ENCODE peak calls at places on chromosomes 2 and 18, in ten cellular contexts. T is cardiac muscle cell, N is Panc1, W is stomach, C is choroid plexus epithelial cell, S is foreskin fibroblast, Q is fibroblast of mammary gland, P is epithelial cell of esophagus, X is brain microvascular endothelial cell, M is left ventricle myocardium inferior. E is an unnamed sample.

GRCh38 chr2:207252416-207252815 is 86.7 kb upstream of the KLF7 start:
- DNase-seq in Q (no peak), W (no peak), M (no peak), C (no peak), X (no peak), N (no peak), T (no peak), S (no peak), P (no peak), E (no peak)

GRCh38 chr2:225428360-225428759 is 28.9 kb downstream of the NYAP2 start:
- DNase-seq in M (no peak), T (no peak), W (no peak), C (no peak), Q (no peak), X (no peak), P (no peak), S (no peak), N (no peak), E (no peak)

GRCh38 chr2:209636066-209636465 is 135.6 kb upstream of the UNC80 start:
- DNase-seq in P (peak), C (no peak), Q (peak), X (no peak), S (peak), W (no peak), T (no peak), N (no peak), M (no peak), E (no peak)

GRCh38 chr18:35610089-35610488 is 28.5 kb downstream of the GALNT1 start:
- DNase-seq in N (no peak), S (no peak), X (no peak), P (peak), Q (no peak), C (no peak), W (no peak), M (no peak), T (no peak), E (no peak)

GRCh38 chr2:10125842-10126596 is 3.5 kb downstream of the RRM2 start:
- DNase-seq in M (no peak), N (no peak), C (no peak), T (no peak), P (no peak), X (no peak), W (no peak), Q (no peak), S (no peak), E (no peak)

GRCh38 chr2:12303181-12304030 is 413.3 kb upstream of the TRIB2 start:
- DNase-seq in Q (peak), T (peak), C (peak), N (no peak), S (peak), M (no peak), X (peak), P (peak), W (no peak), E (no peak)

GRCh38 chr2:126714191-126714965 is 58.4 kb downstream of the GYPC start:
- DNase-seq in Q (no peak), N (no peak), T (no peak), X (no peak), C (no peak), S (no peak), P (no peak), M (no peak), W (no peak), E (no peak)

GRCh38 chr2:149735237-149735958 is 147.8 kb upstream of the MMADHC start:
- DNase-seq in S (no peak), N (no peak), C (peak), W (no peak), T (peak), P (no peak), X (no peak), M (no peak), Q (no peak), E (no peak)

GRCh38 chr2:232389327-232389726 is 10.8 kb downstream of the ALPP start:
- DNase-seq in P (no peak), N (no peak), Q (no peak), S (no peak), X (peak), T (peak), C (peak), W (no peak), M (no peak), E (no peak)

GRCh38 chr2:222960126-222960525 is 91.9 kb upstream of the KCNE4 start:
- DNase-seq in M (no peak), W (no peak), X (peak), T (no peak), C (peak), Q (peak), N (no peak), S (peak), P (peak), E (no peak)

GRCh38 chr2:38146302-38146916 is 70.5 kb upstream of the CYP1B1 start:
- DNase-seq in M (peak), X (peak), P (peak), T (peak), N (no peak), W (no peak), C (peak), Q (peak), S (peak), E (no peak)

GRCh38 chr2:535222-535621 is 142.0 kb downstream of the TMEM18 start:
- DNase-seq in X (peak), W (no peak), P (no peak), C (peak), Q (no peak), S (no peak), N (no peak), M (no peak), T (no peak), E (no peak)
- TF ChIP-seq CTCF in X (peak), W (no peak), P (no peak), C (peak), Q (peak), S (no peak), N (no peak), M (no peak), T (no peak), E (no peak)

DNA sequence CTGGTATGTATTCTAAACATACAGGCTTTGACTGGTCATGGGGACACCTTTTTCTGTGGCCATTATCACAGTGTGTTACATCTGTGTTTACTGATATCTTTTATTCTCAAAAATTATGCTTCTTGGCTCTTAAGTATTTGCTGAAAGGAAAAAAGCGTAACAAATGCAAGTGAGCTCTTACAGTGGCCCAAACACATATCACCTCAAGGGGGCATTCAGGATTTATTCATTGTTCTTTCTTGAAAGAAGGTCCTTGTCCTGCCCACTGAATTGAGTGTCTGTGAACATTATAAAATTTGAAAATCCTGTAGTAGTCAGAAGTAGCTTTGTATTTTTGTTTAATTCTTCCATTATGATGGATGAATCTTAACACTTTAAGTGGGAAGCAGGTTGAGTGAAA is 454.5 kb downstream of the XIRP2 start:
- DNase-seq in N (no peak), C (peak), W (no peak), Q (peak), S (no peak), P (no peak), X (no peak), M (no peak), T (peak), E (no peak)
- TF ChIP-seq CTCF in N (peak), C (peak), W (no peak), Q (peak), S (no peak), P (no peak), X (peak), M (no peak), T (peak), E (no peak)

DNA sequence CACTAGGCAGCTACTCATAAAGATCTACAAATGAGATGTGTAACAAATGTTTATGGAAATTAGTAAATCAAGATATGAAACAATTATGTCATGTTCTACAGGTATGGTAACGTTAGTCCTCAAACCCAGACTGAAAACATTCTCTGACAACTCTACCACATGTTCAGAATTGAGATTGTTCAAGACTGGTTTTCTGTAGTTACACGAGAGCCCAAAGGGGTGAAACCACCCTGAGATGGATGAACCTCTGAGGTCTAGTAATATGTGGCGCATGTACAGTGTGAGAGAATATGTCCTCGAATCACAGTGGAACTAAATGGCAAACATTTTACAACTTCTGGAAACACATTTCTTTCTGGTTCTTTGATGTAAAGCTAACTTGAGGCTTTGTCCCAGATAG is 614.3 kb downstream of the ZEB2 start:
- DNase-seq in S (no peak), P (no peak), W (no peak), M (no peak), X (no peak), N (no peak), C (no peak), Q (no peak), T (no peak), E (no peak)
- TF ChIP-seq CTCF in S (no peak), P (no peak), W (no peak), M (no peak), X (no peak), N (no peak), C (no peak), Q (no peak), T (no peak), E (no peak)

DNA sequence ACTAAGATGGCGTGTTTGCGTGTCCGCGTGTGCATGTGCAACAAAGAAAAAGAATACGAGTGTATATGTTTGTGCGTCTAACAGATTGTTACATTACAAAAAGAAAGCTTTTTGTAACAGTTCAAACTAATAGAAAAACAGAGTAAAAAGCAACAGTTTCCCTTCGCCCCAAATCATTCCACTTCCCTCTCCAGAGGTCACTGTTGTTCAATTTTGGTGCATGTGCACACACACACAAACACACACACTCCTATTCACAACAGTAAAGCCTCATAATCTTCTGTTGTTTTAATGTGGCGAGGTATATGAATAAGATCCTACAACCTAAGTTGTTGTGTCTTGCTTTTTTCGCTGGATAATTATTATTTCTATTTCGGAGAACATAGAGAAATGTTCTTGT is 357.3 kb upstream of the SLC8A1 start:
- DNase-seq in M (no peak), T (no peak), W (no peak), C (no peak), S (no peak), Q (no peak), N (no peak), X (no peak), P (no peak), E (no peak)
- TF ChIP-seq CTCF in M (no peak), T (no peak), W (no peak), C (no peak), S (no peak), Q (no peak), N (no peak), X (no peak), P (no peak), E (no peak)

GRCh38 chr2:79980116-79980515 is 324.4 kb downstream of the LRRTM1 start:
- DNase-seq in M (no peak), Q (no peak), N (no peak), T (no peak), W (no peak), X (no peak), S (no peak), P (no peak), C (no peak), E (no peak)

GRCh38 chr2:79980816-79981215 is 323.7 kb downstream of the LRRTM1 start:
- DNase-seq in Q (no peak), S (no peak), X (no peak), N (no peak), W (no peak), C (no peak), T (no peak), P (no peak), M (no peak), E (no peak)

GRCh38 chr2:79984476-79984875 is 320.1 kb downstream of the LRRTM1 start:
- DNase-seq in C (no peak), N (no peak), W (no peak), X (no peak), P (no peak), M (no peak), Q (peak), S (peak), T (no peak), E (no peak)

GRCh38 chr2:79981316-79981715 is 323.2 kb downstream of the LRRTM1 start:
- DNase-seq in C (no peak), W (no peak), X (no peak), Q (no peak), N (no peak), T (no peak), M (no peak), S (no peak), P (no peak), E (no peak)

DNA sequence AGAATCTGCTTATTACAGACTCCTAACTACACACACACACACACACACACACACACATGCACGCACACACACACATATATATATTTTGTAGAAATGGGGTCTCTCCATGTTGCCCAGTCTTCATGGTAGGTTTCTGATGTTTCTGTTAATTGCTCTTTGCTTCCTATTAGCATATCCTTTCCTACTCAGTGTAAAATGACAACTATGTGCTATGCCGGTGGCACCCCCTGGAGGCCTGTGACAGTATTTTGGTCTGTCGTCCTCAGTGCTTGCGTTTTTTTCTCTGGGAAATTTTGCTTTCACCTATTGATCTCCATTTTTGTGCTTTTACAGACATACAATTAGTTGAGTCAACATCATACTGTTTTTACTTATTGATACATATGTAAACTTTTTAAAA is 322.1 kb downstream of the LRRTM1 start:
- DNase-seq in C (no peak), S (no peak), T (no peak), N (no peak), P (no peak), M (no peak), Q (no peak), W (no peak), X (no peak), E (no peak)
- TF ChIP-seq CTCF in C (no peak), S (peak), T (peak), N (peak), P (peak), M (peak), Q (peak), W (no peak), X (peak), E (no peak)

DNA sequence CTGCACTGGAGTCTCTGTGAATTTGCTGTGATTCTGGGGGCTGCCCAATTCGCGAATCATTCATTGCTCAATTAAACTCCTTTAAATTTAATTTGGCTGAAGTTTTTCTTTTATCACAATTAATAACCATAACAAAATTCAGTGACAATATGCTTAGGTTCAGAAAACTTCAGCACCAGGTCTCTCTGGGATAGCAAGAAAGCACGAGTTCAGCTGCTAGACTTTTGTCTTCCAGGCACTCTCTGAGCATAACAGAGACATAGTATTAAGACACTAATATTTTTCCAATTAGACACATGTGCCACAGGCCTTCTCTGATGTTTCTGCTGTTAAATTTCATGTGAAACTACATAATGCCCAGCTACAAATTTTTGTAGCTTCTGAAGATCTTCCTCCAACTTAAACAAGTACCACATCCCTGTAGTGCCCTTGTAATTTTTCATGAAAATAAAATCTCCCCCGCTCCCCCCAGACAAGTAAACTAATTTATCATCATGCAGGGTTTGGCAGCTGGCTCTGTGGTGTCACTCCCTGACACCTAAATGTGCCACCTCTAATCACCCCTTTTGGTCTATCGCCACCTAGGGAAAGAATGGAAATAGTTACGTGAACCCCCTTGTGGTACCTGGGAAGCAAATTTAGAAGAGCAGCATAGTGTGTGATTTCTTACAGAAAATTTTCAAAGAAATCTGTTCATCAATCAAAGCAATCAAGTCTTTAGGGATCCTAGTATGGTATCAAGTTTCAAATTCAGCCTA is 94.1 kb downstream of the CSRNP3 start:
- DNase-seq in Q (no peak), W (no peak), T (no peak), X (no peak), S (no peak), P (no peak), C (no peak), M (no peak), N (no peak), E (no peak)
- TF ChIP-seq CTCF in Q (peak), W (no peak), T (peak), X (peak), S (no peak), P (no peak), C (peak), M (no peak), N (peak), E (no peak)

GRCh38 chr2:131148426-131148825 is 43.3 kb downstream of the PLEKHB2 start:
- DNase-seq in W (no peak), P (no peak), S (no peak), N (no peak), M (no peak), C (no peak), T (no peak), Q (no peak), X (no peak), E (no peak)
- TF ChIP-seq CTCF in W (no peak), P (no peak), S (no peak), N (no peak), M (peak), C (no peak), T (no peak), Q (no peak), X (no peak), E (no peak)

GRCh38 chr2:23199115-23199918 is 185.7 kb upstream of the KLHL29 start:
- DNase-seq in T (peak), M (no peak), X (peak), C (peak), N (peak), Q (peak), W (no peak), P (peak), S (peak), E (no peak)
- TF ChIP-seq CTCF in T (peak), M (peak), X (peak), C (peak), N (peak), Q (peak), W (no peak), P (peak), S (peak), E (no peak)

E was measured in activated B cell treated with CpG ODN at 0.5 μM for 24 hours.